ENCODE peak calls at places on chromosome 12, in nine cellular contexts. N is vagina, P is heart left ventricle, W is cardiac muscle cell, X is PC-9, Q is neuronal stem cell, T is psoas muscle, B is WERI-Rb-1, Y is HepG2. H is an unnamed sample.

GRCh38 chr12:100857418-100857817 is 62.8 kb downstream of the ANO4 start:
- DNase-seq in W (no peak), X (no peak), Q (no peak), N (no peak), B (peak), Y (no peak), P (no peak), T (no peak), H (no peak)

GRCh38 chr12:127455347-127456265 is 811.4 kb upstream of the TMEM132C start:
- DNase-seq in B (no peak), Y (no peak), Q (peak), X (no peak), P (no peak), N (no peak), T (no peak), W (peak), H (peak)

GRCh38 chr12:76945867-76946266 is 67.0 kb upstream of the CSRP2 start:
- DNase-seq in P (no peak), Y (no peak), W (no peak), Q (no peak), B (no peak), X (no peak), N (no peak), T (no peak), H (no peak)

GRCh38 chr12:2973566-2973965 is 14.4 kb downstream of the TEAD4 start:
- DNase-seq in X (no peak), N (no peak), P (no peak), W (no peak), B (no peak), Y (no peak), T (no peak), Q (no peak), H (no peak)

GRCh38 chr12:62717636-62718035 is 217.3 kb downstream of the PPM1H start:
- DNase-seq in P (no peak), X (no peak), T (no peak), W (no peak), Q (no peak), N (no peak), Y (no peak), B (no peak), H (no peak)

GRCh38 chr12:3611853-3612703 is 121.1 kb downstream of the PRMT8 start:
- DNase-seq in T (no peak), P (no peak), X (no peak), N (no peak), Q (no peak), W (no peak), B (no peak), Y (no peak), H (no peak)

GRCh38 chr12:62757048-62757447 is 177.9 kb downstream of the PPM1H start:
- DNase-seq in B (no peak), Y (no peak), T (no peak), P (no peak), X (no peak), Q (no peak), W (no peak), N (no peak), H (no peak)

GRCh38 chr12:44874981-44875416 is 1.1 kb downstream of the NELL2 start:
- DNase-seq in Y (no peak), T (no peak), B (peak), Q (peak), N (no peak), X (no peak), W (no peak), P (no peak), H (no peak)

GRCh38 chr12:31732926-31733548 is 4.2 kb upstream of the AMN1 start:
- DNase-seq in Y (peak), B (no peak), N (no peak), Q (no peak), W (no peak), T (no peak), X (peak), P (no peak), H (no peak)

GRCh38 chr12:70849265-70849960 is 71.1 kb downstream of the PTPRR start:
- DNase-seq in N (no peak), B (no peak), T (no peak), W (peak), X (no peak), Y (peak), P (no peak), Q (no peak), H (no peak)

GRCh38 chr12:130634866-130635265 is 81.2 kb downstream of the RIMBP2 start:
- DNase-seq in X (no peak), P (no peak), T (no peak), N (no peak), Q (no peak), W (no peak), Y (no peak), B (no peak), H (no peak)

GRCh38 chr12:53179694-53180269 is 740 bp upstream of the ZNF740 start:
- DNase-seq in Q (peak), B (no peak), N (no peak), W (no peak), P (no peak), Y (no peak), X (no peak), T (no peak), H (peak)

GRCh38 chr12:53180270-53180930 is at the start of the genes CSAD and ZNF740:
- DNase-seq in Y (peak), W (peak), B (peak), T (peak), X (peak), P (peak), N (peak), Q (peak), H (peak)

GRCh38 chr12:53182836-53183235 is 2.1 kb upstream of the CSAD start:
- DNase-seq in X (no peak), N (no peak), W (no peak), B (no peak), P (no peak), T (no peak), Y (no peak), Q (no peak), H (no peak)

GRCh38 chr12:53180931-53181645 is 363 bp upstream of the CSAD start:
- DNase-seq in X (peak), W (peak), T (peak), P (peak), B (peak), N (no peak), Y (peak), Q (peak), H (peak)

GRCh38 chr12:53181935-53182334 is 1.2 kb upstream of the CSAD start:
- DNase-seq in W (no peak), T (no peak), B (no peak), Q (no peak), Y (no peak), P (no peak), N (no peak), X (no peak), H (no peak)
- H3K4me3 ChIP-seq in W (peak), T (peak), B (peak), Q (peak), Y (peak), P (peak), N (peak), X (peak), H (no peak)

GRCh38 chr12:57151741-57152407 is 4.5 kb upstream of the LRP1-AS start:
- DNase-seq in W (no peak), N (no peak), P (no peak), Y (no peak), Q (no peak), B (no peak), X (no peak), T (peak), H (peak)
- H3K27ac ChIP-seq in W (no peak), N (peak), P (peak), Y (no peak), Q (no peak), B (no peak), X (no peak), T (peak), H (peak)

GRCh38 chr12:109448707-109449390 is 28.3 kb downstream of the KCTD10 start:
- DNase-seq in Y (no peak), P (no peak), N (no peak), T (no peak), Q (no peak), X (no peak), W (no peak), B (no peak), H (no peak)
- H3K4me3 ChIP-seq in Y (no peak), P (no peak), N (no peak), T (no peak), Q (no peak), X (no peak), W (no peak), B (no peak), H (no peak)

DNA sequence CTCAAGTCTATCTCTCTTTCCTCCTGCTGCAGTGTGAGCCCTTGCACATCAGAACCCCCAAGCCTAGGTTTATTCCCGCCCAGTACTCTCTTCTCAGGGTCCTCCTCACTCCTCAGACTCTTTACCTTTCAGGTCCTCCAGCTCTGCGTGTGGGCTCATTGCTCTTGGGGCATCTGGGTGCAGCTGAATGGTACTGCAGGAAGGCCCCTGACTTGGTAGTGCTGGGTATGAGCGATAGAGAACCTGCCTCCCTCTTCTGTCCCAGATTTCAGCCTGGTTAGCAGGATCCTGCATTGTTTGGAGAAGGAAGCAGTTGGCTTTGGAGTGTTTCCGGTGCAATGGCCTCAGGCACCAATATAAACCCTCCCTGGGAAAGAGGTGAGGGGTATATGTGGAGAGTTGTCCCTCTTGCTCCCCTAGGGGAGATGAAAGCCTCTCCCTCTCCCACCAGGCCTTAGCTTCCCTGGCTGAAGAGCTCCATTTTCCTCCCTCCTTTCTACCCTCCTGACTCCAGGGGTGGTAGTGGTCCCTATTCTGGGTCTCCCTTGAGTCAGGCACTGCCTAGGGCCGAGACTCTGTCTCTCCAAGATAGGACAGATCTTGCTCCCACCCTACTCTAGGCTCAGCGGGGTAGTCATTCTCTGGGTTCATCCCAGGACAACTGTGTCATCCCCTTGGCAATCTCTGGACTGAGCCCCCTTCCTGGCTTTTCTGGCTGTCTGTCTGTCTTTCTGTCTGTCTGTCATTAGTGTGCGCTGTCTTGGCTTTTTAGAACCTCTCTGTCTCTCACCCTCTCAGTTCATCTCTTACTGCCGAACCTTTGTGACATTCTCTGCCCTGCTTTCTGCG is 3.8 kb downstream of the LRP1 start:
- DNase-seq in B (no peak), X (no peak), T (no peak), Q (no peak), W (no peak), Y (no peak), P (no peak), N (no peak), H (no peak)
- H3K27ac ChIP-seq in B (no peak), X (no peak), T (peak), Q (no peak), W (peak), Y (peak), P (peak), N (peak), H (peak)

GRCh38 chr12:14395059-14395778 is 29.7 kb downstream of the ATF7IP start:
- DNase-seq in B (no peak), Q (no peak), P (no peak), X (no peak), Y (no peak), T (no peak), W (no peak), N (no peak), H (no peak)
- H3K4me3 ChIP-seq in B (no peak), Q (no peak), P (peak), X (no peak), Y (peak), T (peak), W (peak), N (no peak), H (no peak)

GRCh38 chr12:56107242-56107641 is 2.9 kb downstream of the PA2G4 start:
- DNase-seq in P (no peak), Y (no peak), B (no peak), W (no peak), Q (no peak), X (no peak), T (no peak), N (no peak), H (no peak)

GRCh38 chr12:56104815-56105476 is 587 bp downstream of the PA2G4 start:
- DNase-seq in Y (no peak), B (no peak), P (no peak), X (no peak), T (peak), W (peak), Q (no peak), N (no peak), H (no peak)

GRCh38 chr12:56104109-56104814 is at the start of gene PA2G4:
- DNase-seq in P (peak), Y (peak), W (peak), X (peak), B (peak), Q (peak), N (peak), T (peak), H (peak)

GRCh38 chr12:56103823-56104108 is 593 bp upstream of the PA2G4 start:
- DNase-seq in N (no peak), W (no peak), T (no peak), P (no peak), B (no peak), Q (no peak), X (no peak), Y (peak), H (no peak)

GRCh38 chr12:56105503-56105902 is 1.1 kb downstream of the PA2G4 start:
- DNase-seq in Q (no peak), T (no peak), X (no peak), B (no peak), Y (no peak), N (no peak), W (no peak), P (no peak), H (no peak)
- H3K27ac ChIP-seq in Q (no peak), T (peak), X (peak), B (peak), Y (peak), N (peak), W (peak), P (no peak), H (no peak)

DNA sequence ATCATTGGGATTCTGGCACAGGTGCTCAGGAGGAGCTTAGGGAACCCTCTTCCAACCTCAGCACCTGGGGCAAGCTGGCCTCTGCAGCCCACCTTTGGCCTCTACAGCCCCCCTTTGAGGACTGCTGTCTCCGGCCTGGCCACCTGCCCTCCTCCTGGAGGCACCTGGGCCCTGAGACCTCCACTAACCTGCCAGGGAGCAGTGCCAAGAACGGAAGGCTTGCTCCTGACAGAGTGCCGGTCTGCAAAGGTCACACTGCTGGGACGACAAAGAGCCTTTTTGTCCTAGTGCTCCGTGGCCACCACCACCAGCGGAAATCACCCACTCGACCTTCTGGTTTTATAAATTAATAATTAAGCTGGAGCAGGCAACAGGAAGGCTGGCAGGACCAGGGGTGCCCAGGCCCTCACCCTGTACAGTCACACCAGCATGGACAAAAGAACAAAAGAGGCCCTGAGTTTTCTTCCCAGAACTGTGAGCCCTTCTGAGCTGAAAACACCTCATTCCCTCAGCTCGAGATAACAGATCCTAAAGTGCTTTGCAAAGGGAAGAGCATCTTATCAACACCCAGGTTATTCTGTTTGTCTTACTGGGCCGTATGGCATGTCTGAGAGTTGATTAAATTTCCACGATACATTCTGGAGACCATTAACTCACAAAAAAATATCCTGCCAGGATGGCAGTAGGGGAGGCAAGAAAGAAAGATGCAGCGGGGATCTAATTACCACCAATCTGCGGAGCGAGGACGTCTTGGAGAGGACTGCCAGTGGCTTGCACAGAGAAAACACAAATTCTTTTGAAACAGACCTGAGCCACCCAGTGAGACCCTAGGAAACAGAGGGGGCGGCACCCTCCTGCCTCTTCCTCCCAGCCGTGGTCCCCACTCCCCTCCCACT is 8.2 kb downstream of the TESC start:
- DNase-seq in N (no peak), B (no peak), Y (peak), X (no peak), Q (no peak), T (no peak), W (no peak), P (no peak), H (no peak)
- H3K4me3 ChIP-seq in N (no peak), B (no peak), Y (no peak), X (no peak), Q (no peak), T (no peak), W (no peak), P (no peak), H (no peak)

GRCh38 chr12:51851408-51852097 is 3.0 kb upstream of the FIGNL2 start:
- DNase-seq in Q (no peak), N (no peak), X (no peak), T (no peak), W (no peak), B (no peak), P (no peak), Y (no peak), H (no peak)
- H3K27ac ChIP-seq in Q (no peak), N (no peak), X (no peak), T (no peak), W (no peak), B (no peak), P (peak), Y (no peak), H (no peak)

DNA sequence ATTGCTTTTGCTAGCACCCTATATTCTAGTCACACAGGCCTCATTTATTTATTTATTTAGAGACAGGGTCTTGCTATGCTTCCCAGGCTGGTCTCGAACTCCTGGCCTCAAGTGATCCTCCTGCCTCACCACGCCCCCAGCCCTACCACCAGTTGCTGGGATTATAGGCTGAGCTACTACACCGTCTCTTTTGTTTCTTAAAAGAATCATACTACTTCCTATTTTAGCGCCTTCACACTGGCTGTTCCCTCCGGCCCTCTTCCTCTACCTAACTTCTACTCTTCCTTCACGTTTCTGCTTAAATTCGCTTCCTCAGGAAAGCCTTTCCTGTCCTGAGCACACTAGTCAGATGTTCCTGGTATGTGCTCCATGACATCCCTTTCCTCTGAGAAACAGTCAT is 6.4 kb upstream of the MRPL42 start:
- DNase-seq in T (no peak), Q (no peak), P (no peak), Y (no peak), B (no peak), X (no peak), W (no peak), N (no peak), H (no peak)
- H3K4me3 ChIP-seq in T (no peak), Q (no peak), P (no peak), Y (no peak), B (no peak), X (no peak), W (no peak), N (no peak), H (no peak)